ENCODE peak calls at places on chromosomes 1 and 21, in nine cellular contexts. G is pancreas; N is SJSA1; Q is lung microvascular endothelial cell; I is neural crest cell; V is PC-9; B is natural killer cell treated with Interleukin-12 subunit alpha and Interleukin-12 subunit beta and Interleukin-15 and Interleukin-18, amount 100 ng/mL, for 72 hours; K is activated CD4-positive, alpha-beta T cell treated with anti-CD3 and anti-CD28 coated beads, Interleukin-2, amount 50 U/mL, for 4 hours; E is NCI-H1092 treated with DMSO at 0.1 percent for 48 hours. P is an unnamed sample.

GRCh38 chr1:15411593-15412487 is 2.2 kb downstream of the EFHD2 start:
- DNase-seq in I (no peak), E (peak), G (no peak), V (peak), B (peak), Q (peak), N (peak), K (peak), P (no peak)

GRCh38 chr1:22203335-22203734 is 60.4 kb upstream of the WNT4 start:
- DNase-seq in B (no peak), K (no peak), I (no peak), Q (no peak), G (no peak), V (no peak), N (no peak), E (no peak), P (no peak)

GRCh38 chr1:25569599-25570458 is 26.4 kb downstream of the LDLRAP1 start:
- DNase-seq in V (peak), N (no peak), B (no peak), K (no peak), E (no peak), Q (no peak), G (no peak), I (no peak), P (no peak)

GRCh38 chr21:36162631-36163030 is 6.0 kb downstream of the DOP1B start:
- DNase-seq in N (no peak), K (no peak), Q (no peak), E (no peak), G (no peak), I (no peak), V (no peak), B (no peak), P (no peak)

GRCh38 chr1:48730164-48730864 is 46.4 kb downstream of the BEND5 start:
- DNase-seq in K (no peak), I (no peak), E (no peak), G (no peak), Q (no peak), N (no peak), B (no peak), V (no peak), P (no peak)

GRCh38 chr1:2972879-2973575 is 48.2 kb upstream of the ACTRT2 start:
- DNase-seq in V (no peak), N (peak), I (no peak), E (no peak), G (no peak), B (no peak), K (no peak), Q (no peak), P (peak)

GRCh38 chr1:44646276-44646675 is 28.0 kb downstream of the TMEM53 start:
- DNase-seq in N (no peak), Q (no peak), B (no peak), K (no peak), E (no peak), I (no peak), V (no peak), G (no peak), P (no peak)

GRCh38 chr1:38788285-38788684 is 71.3 kb downstream of the RRAGC start:
- DNase-seq in E (no peak), B (no peak), Q (no peak), G (no peak), I (no peak), V (no peak), N (no peak), K (no peak), P (no peak)

GRCh38 chr1:196115641-196116040 is 492.6 kb downstream of the KCNT2 start:
- DNase-seq in G (peak), E (no peak), K (no peak), Q (no peak), N (no peak), B (no peak), I (no peak), V (no peak), P (no peak)

GRCh38 chr1:174217787-174218574 is 58.7 kb downstream of the RABGAP1L start:
- DNase-seq in V (no peak), I (no peak), G (no peak), K (no peak), E (peak), N (no peak), Q (peak), B (no peak), P (no peak)

GRCh38 chr1:225835752-225836151 is 25.8 kb downstream of the EPHX1 start:
- DNase-seq in N (no peak), Q (no peak), V (no peak), B (no peak), G (peak), I (no peak), E (peak), K (no peak), P (no peak)

GRCh38 chr1:76998582-76999189 is 131.4 kb downstream of the ST6GALNAC5 start:
- DNase-seq in Q (no peak), B (no peak), N (no peak), G (no peak), E (no peak), I (no peak), K (no peak), V (peak), P (no peak)

GRCh38 chr1:226569879-226570547 is 21.4 kb downstream of the STUM start:
- DNase-seq in N (no peak), Q (no peak), K (no peak), V (no peak), I (peak), E (no peak), B (no peak), G (no peak), P (no peak)

GRCh38 chr1:235004840-235005391 is 123.7 kb downstream of the TOMM20 start:
- DNase-seq in Q (no peak), B (no peak), G (no peak), I (no peak), E (no peak), K (no peak), N (no peak), V (no peak), P (no peak)

GRCh38 chr1:220702733-220703704 is 12.9 kb downstream of the C1orf115 start:
- DNase-seq in Q (no peak), I (no peak), K (no peak), N (peak), V (no peak), E (peak), B (no peak), G (no peak), P (no peak)

GRCh38 chr1:211606914-211607751 is 28.2 kb upstream of the SLC30A1 start:
- DNase-seq in N (no peak), E (no peak), I (no peak), B (peak), V (peak), K (no peak), G (no peak), Q (peak), P (no peak)

GRCh38 chr1:202852163-202852904 is 36.6 kb downstream of the RABIF start:
- DNase-seq in K (no peak), E (peak), G (no peak), I (peak), B (peak), Q (peak), N (peak), V (peak), P (no peak)

GRCh38 chr1:110487676-110488075 is 31.3 kb downstream of the KCNA10 start:
- DNase-seq in K (no peak), E (no peak), V (no peak), N (no peak), G (no peak), I (no peak), B (no peak), Q (no peak), P (no peak)

GRCh38 chr1:75950176-75950575 is 18.0 kb upstream of the ASB17 start:
- DNase-seq in Q (no peak), E (no peak), B (no peak), V (no peak), N (no peak), G (no peak), K (no peak), I (no peak), P (no peak)

GRCh38 chr1:163320891-163321290 is 863 bp upstream of the NUF2 start:
- DNase-seq in G (no peak), N (no peak), E (no peak), Q (no peak), I (no peak), K (no peak), V (no peak), B (no peak), P (no peak)

GRCh38 chr1:65762081-65762862 is 30.4 kb upstream of the PDE4B start:
- DNase-seq in E (no peak), I (no peak), G (no peak), K (no peak), V (peak), Q (no peak), N (no peak), B (no peak), P (no peak)

GRCh38 chr1:92804721-92805169 is 19.8 kb upstream of the EVI5 start:
- DNase-seq in K (no peak), V (peak), I (peak), E (no peak), Q (peak), N (peak), G (peak), B (no peak), P (no peak)

GRCh38 chr1:150237746-150238145 is 1.8 kb upstream of the ANP32E start:
- DNase-seq in K (no peak), B (no peak), Q (no peak), V (no peak), N (peak), E (no peak), I (no peak), G (no peak), P (no peak)

GRCh38 chr1:59020151-59020997 is 236.5 kb upstream of the JUN start:
- DNase-seq in E (no peak), V (peak), N (peak), K (peak), B (peak), I (no peak), G (peak), Q (peak), P (no peak)

GRCh38 chr1:906532-907420 is 16.9 kb upstream of the SAMD11 start:
- DNase-seq in B (no peak), N (peak), V (peak), I (no peak), G (peak), K (no peak), E (no peak), Q (peak), P (peak)

GRCh38 chr1:234047113-234047512 is 142.6 kb downstream of the SLC35F3 start:
- DNase-seq in B (no peak), K (no peak), I (no peak), E (peak), G (no peak), N (no peak), Q (no peak), V (peak), P (no peak)

GRCh38 chr1:167667536-167667935 is 37.5 kb downstream of the RCSD1 start:
- DNase-seq in E (no peak), I (no peak), N (no peak), G (no peak), Q (no peak), K (no peak), V (no peak), B (no peak), P (no peak)

GRCh38 chr1:19728413-19729145 is 63.9 kb downstream of the HTR6 start:
- DNase-seq in B (no peak), N (no peak), V (no peak), Q (no peak), G (no peak), K (no peak), E (no peak), I (no peak), P (no peak)

GRCh38 chr1:15733726-15734226 is 2.3 kb upstream of the SLC25A34 start:
- DNase-seq in I (no peak), Q (no peak), V (no peak), B (no peak), N (no peak), G (no peak), E (no peak), K (no peak), P (no peak)

GRCh38 chr21:27277122-27277521 is 310.2 kb upstream of the ADAMTS5 start:
- DNase-seq in B (no peak), E (no peak), Q (no peak), I (no peak), G (peak), V (no peak), K (no peak), N (no peak), P (no peak)

GRCh38 chr1:81505831-81506230 is 294.9 kb upstream of the ADGRL2 start:
- DNase-seq in G (no peak), K (no peak), N (no peak), E (no peak), Q (no peak), V (no peak), B (no peak), I (no peak), P (no peak)

GRCh38 chr1:99365121-99365520 is 100.8 kb downstream of the PLPPR4 start:
- DNase-seq in G (no peak), B (no peak), Q (no peak), K (no peak), I (no peak), V (no peak), E (no peak), N (no peak), P (no peak)

GRCh38 chr1:182335771-182336170 is 55.8 kb downstream of the GLUL start:
- DNase-seq in E (no peak), V (no peak), B (no peak), Q (no peak), K (no peak), N (no peak), I (no peak), G (no peak), P (no peak)

GRCh38 chr21:38039841-38040240 is 123.6 kb upstream of the KCNJ6 start:
- DNase-seq in B (no peak), Q (no peak), V (no peak), K (no peak), I (no peak), G (no peak), E (no peak), N (no peak), P (no peak)

GRCh38 chr1:224996266-224996665 is 66.8 kb downstream of the DNAH14 start:
- DNase-seq in B (no peak), N (no peak), Q (no peak), G (no peak), K (no peak), V (no peak), E (no peak), I (no peak), P (no peak)

GRCh38 chr1:3924186-3924815 is 24.2 kb upstream of the C1orf174 start:
- DNase-seq in V (no peak), K (no peak), Q (no peak), I (no peak), B (peak), E (no peak), G (no peak), N (no peak), P (peak)

GRCh38 chr1:224733021-224733911 is 117.1 kb downstream of the CNIH3 start:
- DNase-seq in B (no peak), N (peak), G (no peak), I (no peak), K (no peak), Q (no peak), V (peak), E (peak), P (no peak)

P was measured in chondrocyte.